ENCODE peak calls at places on chromosomes 12 and 14, in ten cellular contexts. J is central memory CD4-positive, alpha-beta T cell; V is posterior vena cava; A is Calu3; E is NCI-H2081; L is amygdala; Y is nucleus accumbens; S is right atrium auricular region; Z is esophagus muscularis mucosa; K is memory B cell. O is an unnamed sample.

GRCh38 chr14:52013984-52014600 is 24.7 kb downstream of the RTRAF start:
- DNase-seq in J (no peak), V (no peak), A (peak), E (no peak), L (no peak), Y (no peak), S (no peak), Z (no peak), K (no peak), O (no peak)

GRCh38 chr14:49512147-49512551 is 74.0 kb downstream of the RPS29 start:
- DNase-seq in J (no peak), V (no peak), A (no peak), E (no peak), L (no peak), Y (no peak), S (no peak), Z (no peak), K (no peak), O (no peak)

GRCh38 chr12:64097346-64098105 is 124.6 kb downstream of the KICS2 start:
- DNase-seq in J (no peak), V (no peak), A (no peak), E (no peak), L (no peak), Y (no peak), S (no peak), Z (peak), K (no peak), O (no peak)

GRCh38 chr14:63654346-63654745 is 12.7 kb upstream of the WDR89 start:
- DNase-seq in J (no peak), V (no peak), A (no peak), E (no peak), L (no peak), Y (no peak), S (no peak), Z (no peak), K (no peak), O (no peak)

GRCh38 chr12:110790301-110790700 is 47.6 kb upstream of the PPP1CC start:
- DNase-seq in J (no peak), V (no peak), A (no peak), E (no peak), L (no peak), Y (no peak), S (no peak), Z (no peak), K (no peak), O (no peak)

GRCh38 chr14:95535226-95536021 is 574 bp downstream of the GLRX5 start:
- DNase-seq in J (no peak), V (no peak), A (no peak), E (no peak), L (no peak), Y (no peak), S (no peak), Z (no peak), K (no peak), O (no peak)

GRCh38 chr12:120834489-120835303 is 69.5 kb downstream of the SPPL3 start:
- DNase-seq in J (no peak), V (no peak), A (no peak), E (no peak), L (no peak), Y (no peak), S (no peak), Z (no peak), K (no peak), O (no peak)

GRCh38 chr14:75125617-75126016 is 1.2 kb downstream of the NEK9 start:
- DNase-seq in J (no peak), V (no peak), A (no peak), E (no peak), L (no peak), Y (no peak), S (no peak), Z (no peak), K (no peak), O (no peak)

GRCh38 chr12:124487065-124487833 is 80.2 kb downstream of the NCOR2 start:
- DNase-seq in J (no peak), V (no peak), A (no peak), E (no peak), L (no peak), Y (no peak), S (no peak), Z (no peak), K (no peak), O (no peak)

GRCh38 chr14:93212432-93212831 is 5.4 kb downstream of the UBR7 start:
- DNase-seq in J (no peak), V (no peak), A (no peak), E (no peak), L (no peak), Y (no peak), S (no peak), Z (no peak), K (no peak), O (no peak)

GRCh38 chr14:105505101-105505500 is 14.1 kb downstream of the TEDC1 start:
- DNase-seq in J (no peak), V (peak), A (no peak), E (no peak), L (no peak), Y (no peak), S (no peak), Z (no peak), K (no peak), O (no peak)

GRCh38 chr12:57983150-57983857 is 41.9 kb downstream of the ATP23 start:
- DNase-seq in J (peak), V (no peak), A (peak), E (peak), L (no peak), Y (no peak), S (no peak), Z (no peak), K (no peak), O (peak)

GRCh38 chr12:30286345-30286926 is 409.2 kb downstream of the IPO8 start:
- DNase-seq in J (no peak), V (no peak), A (peak), E (no peak), L (no peak), Y (no peak), S (no peak), Z (no peak), K (no peak), O (no peak)

GRCh38 chr14:20970983-20971704 is 15.9 kb downstream of the RNASE2 start:
- DNase-seq in J (peak), V (peak), A (peak), E (peak), L (peak), Y (no peak), S (peak), Z (peak), K (peak), O (peak)

GRCh38 chr12:85385406-85385805 is 105.4 kb downstream of the ALX1 start:
- DNase-seq in J (no peak), V (no peak), A (no peak), E (no peak), L (no peak), Y (no peak), S (no peak), Z (no peak), K (no peak), O (no peak)

GRCh38 chr12:46839964-46840363 is 14.2 kb upstream of the SLC38A4 start:
- DNase-seq in J (no peak), V (no peak), A (no peak), E (no peak), L (no peak), Y (no peak), S (no peak), Z (no peak), K (no peak), O (no peak)

GRCh38 chr14:95741051-95741490 is 27.1 kb upstream of the TCL1A start:
- DNase-seq in J (no peak), V (no peak), A (peak), E (no peak), L (no peak), Y (no peak), S (no peak), Z (peak), K (no peak), O (no peak)

GRCh38 chr14:71247106-71247505 is 339.8 kb downstream of the PCNX1 start:
- DNase-seq in J (no peak), V (no peak), A (no peak), E (no peak), L (no peak), Y (no peak), S (no peak), Z (no peak), K (no peak), O (no peak)

GRCh38 chr12:87094356-87094755 is 838.2 kb upstream of the MGAT4C start:
- DNase-seq in J (no peak), V (no peak), A (no peak), E (no peak), L (no peak), Y (no peak), S (no peak), Z (no peak), K (no peak), O (no peak)

GRCh38 chr12:81610955-81611889 is 147.9 kb downstream of the PPFIA2 start:
- DNase-seq in J (no peak), V (no peak), A (no peak), E (no peak), L (no peak), Y (no peak), S (no peak), Z (no peak), K (no peak), O (no peak)

GRCh38 chr12:102298022-102298421 is 100.4 kb upstream of the PMCH start:
- DNase-seq in J (no peak), V (no peak), A (no peak), E (no peak), L (no peak), Y (no peak), S (no peak), Z (no peak), K (no peak), O (no peak)

GRCh38 chr14:57835751-57836150 is 30.1 kb downstream of the SLC35F4 start:
- DNase-seq in J (no peak), V (no peak), A (no peak), E (no peak), L (no peak), Y (no peak), S (no peak), Z (no peak), K (no peak), O (no peak)

GRCh38 chr12:30985814-30986452 is 59.4 kb downstream of the TSPAN11 start:
- DNase-seq in J (no peak), V (no peak), A (peak), E (peak), L (peak), Y (no peak), S (no peak), Z (no peak), K (no peak), O (no peak)

GRCh38 chr12:8914716-8915526 is 612 bp downstream of the PHC1 start:
- DNase-seq in J (peak), V (peak), A (peak), E (peak), L (peak), Y (no peak), S (peak), Z (no peak), K (peak), O (peak)

GRCh38 chr14:67636361-67636919 is 16.7 kb downstream of the ARG2 start:
- DNase-seq in J (no peak), V (no peak), A (no peak), E (no peak), L (no peak), Y (no peak), S (no peak), Z (no peak), K (no peak), O (no peak)

GRCh38 chr14:74412753-74413152 is 13.3 kb downstream of the SYNDIG1L start:
- DNase-seq in J (no peak), V (peak), A (no peak), E (no peak), L (no peak), Y (no peak), S (no peak), Z (no peak), K (no peak), O (no peak)

GRCh38 chr12:42725839-42726238 is 136.3 kb upstream of the PRICKLE1 start:
- DNase-seq in J (no peak), V (no peak), A (no peak), E (no peak), L (no peak), Y (no peak), S (no peak), Z (no peak), K (no peak), O (no peak)

GRCh38 chr14:51424041-51424440 is 184.0 kb downstream of the TMX1 start:
- DNase-seq in J (no peak), V (no peak), A (no peak), E (no peak), L (no peak), Y (no peak), S (no peak), Z (no peak), K (no peak), O (no peak)

GRCh38 chr12:21301-22189 is 45.0 kb upstream of the IQSEC3 start:
- DNase-seq in J (no peak), V (peak), A (no peak), E (no peak), L (no peak), Y (no peak), S (no peak), Z (no peak), K (no peak), O (no peak)

GRCh38 chr12:119036878-119037493 is 55.6 kb downstream of the SRRM4 start:
- DNase-seq in J (no peak), V (no peak), A (peak), E (peak), L (no peak), Y (no peak), S (no peak), Z (no peak), K (no peak), O (no peak)

GRCh38 chr14:51398898-51399297 is 158.9 kb downstream of the TMX1 start:
- DNase-seq in J (no peak), V (no peak), A (peak), E (no peak), L (no peak), Y (no peak), S (peak), Z (no peak), K (no peak), O (no peak)

GRCh38 chr12:62813031-62813829 is 121.7 kb downstream of the PPM1H start:
- DNase-seq in J (no peak), V (peak), A (peak), E (no peak), L (no peak), Y (no peak), S (peak), Z (no peak), K (no peak), O (no peak)

GRCh38 chr12:96194901-96195844 is 998 bp downstream of the ELK3 start:
- DNase-seq in J (peak), V (no peak), A (peak), E (no peak), L (no peak), Y (no peak), S (peak), Z (no peak), K (peak), O (peak)

GRCh38 chr12:52193991-52194390 is 2.2 kb upstream of the KRT80 start:
- DNase-seq in J (no peak), V (no peak), A (peak), E (no peak), L (no peak), Y (no peak), S (no peak), Z (no peak), K (no peak), O (no peak)

GRCh38 chr12:2641209-2641608 is 153.6 kb upstream of the FKBP4 start:
- DNase-seq in J (no peak), V (no peak), A (peak), E (no peak), L (no peak), Y (no peak), S (no peak), Z (no peak), K (no peak), O (no peak)

GRCh38 chr14:24307575-24308341 is at the start of gene CIDEB:
- DNase-seq in J (peak), V (no peak), A (peak), E (peak), L (no peak), Y (no peak), S (no peak), Z (no peak), K (peak), O (peak)

GRCh38 chr12:1932264-1932777 is 13.9 kb upstream of the CACNA2D4 start:
- DNase-seq in J (no peak), V (peak), A (no peak), E (no peak), L (no peak), Y (no peak), S (peak), Z (no peak), K (no peak), O (no peak)

GRCh38 chr12:9342614-9343353 is 134.6 kb upstream of the PZP start:
- DNase-seq in J (no peak), V (no peak), A (no peak), E (no peak), L (no peak), Y (no peak), S (no peak), Z (no peak), K (no peak), O (no peak)

O was measured in naive B cell.